ENCODE peak calls at places on chromosomes 7 and 10, in seven cellular contexts. B is A549, K is keratinocyte, Q is fibroblast of lung, J is GM23338, O is tibial artery, U is hepatocyte. X is an unnamed sample.
A peak's percentile ranks its signal among the peaks of the same experiment; 100 is the strongest.

GRCh38 chr7:32093415-32094408 is 23.5 kb upstream of the PDE1C start:
- DNase-seq in B (no peak), K (no peak), Q (peak; percentile 97), J (no peak), O (peak; percentile 87), U (no peak), X (peak; percentile 41)

GRCh38 chr10:31099664-31100063 is 68.0 kb upstream of the ZNF438 start:
- DNase-seq in B (peak; percentile 47), K (peak; percentile 87), Q (peak; percentile 67), J (no peak), O (no peak), U (peak; percentile 81), X (peak; percentile 92)

GRCh38 chr7:25940086-25940906 is 211.7 kb upstream of the NFE2L3 start:
- DNase-seq in B (no peak), K (no peak), Q (no peak), J (no peak), O (no peak), U (no peak), X (no peak)

GRCh38 chr7:98981701-98982100 is 103.4 kb downstream of the TRRAP start:
- DNase-seq in B (no peak), K (no peak), Q (no peak), J (no peak), O (no peak), U (no peak), X (no peak)

GRCh38 chr7:124996778-124997177 is 67.2 kb upstream of the POT1 start:
- DNase-seq in B (no peak), K (no peak), Q (peak; percentile 14), J (peak; percentile 76), O (no peak), U (no peak), X (no peak)

GRCh38 chr10:89165923-89166322 is 41.2 kb downstream of the CH25H start:
- DNase-seq in B (no peak), K (no peak), Q (peak; percentile 69), J (no peak), O (no peak), U (no peak), X (no peak)

GRCh38 chr10:3773465-3774017 is 11.5 kb downstream of the KLF6 start:
- DNase-seq in B (no peak), K (no peak), Q (no peak), J (no peak), O (no peak), U (no peak), X (peak; percentile 73)

GRCh38 chr10:126375926-126376554 is 12.2 kb downstream of the ADAM12 start:
- DNase-seq in B (no peak), K (no peak), Q (peak; percentile 46), J (no peak), O (no peak), U (no peak), X (no peak)

GRCh38 chr7:91357379-91357778 is 93.1 kb downstream of the FZD1 start:
- DNase-seq in B (no peak), K (no peak), Q (no peak), J (no peak), O (no peak), U (no peak), X (no peak)

GRCh38 chr7:128105228-128106022 is 74.2 kb upstream of the LRRC4 start:
- DNase-seq in B (no peak), K (no peak), Q (no peak), J (no peak), O (no peak), U (no peak), X (no peak)

GRCh38 chr10:75404335-75405200 is 3.0 kb upstream of the ZNF503 start:
- DNase-seq in B (no peak), K (no peak), Q (peak; percentile 35), J (peak; percentile 71), O (peak; percentile 69), U (peak; percentile 75), X (no peak)

GRCh38 chr10:48324580-48324979 is 18.1 kb downstream of the MAPK8 start:
- DNase-seq in B (no peak), K (no peak), Q (peak; percentile 24), J (no peak), O (no peak), U (no peak), X (no peak)

GRCh38 chr10:119396008-119396708 is 146.4 kb downstream of the RGS10 start:
- DNase-seq in B (no peak), K (no peak), Q (no peak), J (no peak), O (no peak), U (no peak), X (no peak)

GRCh38 chr10:23191764-23192395 is at the start of gene PTF1A:
- DNase-seq in B (no peak), K (no peak), Q (no peak), J (peak; percentile 54), O (no peak), U (peak; percentile 16), X (no peak)

GRCh38 chr10:28981007-28981406 is 303.7 kb downstream of the BAMBI start:
- DNase-seq in B (no peak), K (no peak), Q (no peak), J (no peak), O (no peak), U (no peak), X (no peak)

GRCh38 chr10:24858244-24858907 is 94.0 kb downstream of the PRTFDC1 start:
- DNase-seq in B (no peak), K (no peak), Q (peak; percentile 74), J (peak; percentile 37), O (no peak), U (no peak), X (no peak)

GRCh38 chr10:113292743-113293142 is 260.1 kb upstream of the HABP2 start:
- DNase-seq in B (no peak), K (no peak), Q (no peak), J (no peak), O (no peak), U (no peak), X (no peak)

GRCh38 chr7:26704786-26705185 is 159.6 kb downstream of the SKAP2 start:
- DNase-seq in B (no peak), K (no peak), Q (peak; percentile 54), J (no peak), O (no peak), U (no peak), X (no peak)

GRCh38 chr10:61346946-61347345 is 106.2 kb downstream of the TMEM26 start:
- DNase-seq in B (no peak), K (no peak), Q (no peak), J (no peak), O (no peak), U (no peak), X (no peak)

DNA sequence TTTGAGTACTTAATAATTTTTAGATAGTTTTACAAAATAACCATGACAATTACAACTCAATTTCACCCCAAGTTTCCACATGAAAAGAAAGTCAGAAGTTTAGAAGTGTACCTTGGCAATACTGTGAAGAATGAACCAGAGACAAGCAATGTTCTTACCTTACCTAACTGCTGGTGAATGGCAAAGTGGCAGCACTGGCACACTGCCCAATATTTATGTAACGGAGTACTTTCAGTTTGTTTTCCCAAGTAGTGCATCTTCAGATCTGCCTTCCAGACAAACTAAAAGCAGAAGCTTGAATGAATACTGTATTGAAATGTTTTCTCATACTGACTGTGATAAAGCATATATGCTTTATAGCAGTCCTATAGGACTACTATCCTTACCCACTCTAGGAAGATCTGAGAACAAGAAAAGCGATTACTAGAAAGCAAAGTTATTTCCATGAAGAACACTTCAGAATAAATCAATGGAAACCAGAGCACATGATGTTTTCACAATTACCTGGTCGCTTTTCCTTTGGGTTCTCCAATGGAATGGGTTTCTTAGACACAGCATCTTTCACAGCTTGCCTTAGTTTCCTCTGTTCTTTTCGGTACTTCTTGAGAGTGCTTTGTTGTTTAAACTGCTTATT is 1.5 kb downstream of the NOC3L start:
- DNase-seq in B (no peak), K (no peak), Q (peak; percentile 4), J (no peak), O (no peak), U (no peak), X (no peak)
- H3K4me3 ChIP-seq in B (peak overlapping the region; percentile 75), K (peak overlapping the region; percentile 89), Q (peak overlapping the region; percentile 86), J (peak overlapping the region; percentile 88), O (no peak overlapping the region), U (peak overlapping the region; percentile 53), X (peak overlapping the region; percentile 93)

DNA sequence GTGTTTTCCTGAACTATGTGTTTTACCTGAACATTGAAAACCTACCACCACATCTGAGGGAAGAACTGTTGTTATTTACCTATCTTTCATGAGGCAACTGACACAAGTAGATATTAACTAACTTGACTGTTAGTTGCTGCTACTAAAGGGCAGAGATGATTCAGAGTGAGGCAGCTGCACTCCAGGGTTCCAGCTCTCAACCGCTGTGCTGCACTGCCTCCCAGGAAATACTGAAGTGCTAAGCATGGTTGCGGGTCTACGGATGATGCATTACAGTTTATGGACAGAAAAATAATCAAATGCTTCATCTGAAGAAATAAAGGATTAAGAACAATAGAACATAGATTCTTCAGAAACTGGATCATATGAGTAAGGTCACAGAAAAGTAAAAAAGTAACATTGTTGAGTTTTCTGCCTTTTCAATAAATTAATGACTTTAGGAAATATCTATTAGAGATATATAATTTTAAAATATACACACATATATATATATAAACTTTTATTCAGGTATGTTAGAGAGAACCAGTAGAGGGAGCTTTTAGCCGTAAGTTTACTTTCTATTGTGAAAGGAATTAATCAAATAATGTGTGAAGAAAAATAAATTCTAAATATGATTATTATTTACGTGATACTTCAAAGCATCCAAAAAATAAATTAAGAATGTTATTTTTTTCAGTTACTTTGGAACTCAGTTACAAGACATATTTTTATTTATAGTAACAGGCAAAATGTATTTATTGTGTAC is 620.0 kb downstream of the CNTNAP2 start:
- DNase-seq in B (no peak), K (no peak), Q (no peak), J (no peak), O (no peak), U (peak; percentile 6), X (no peak)
- TF ChIP-seq CTCF in B (no peak), K (no peak), Q (no peak), J (peak; percentile 34), O (no peak), U (peak; percentile 47), X (no peak)

GRCh38 chr7:156607332-156608175 is 33.0 kb upstream of the RNF32 start:
- DNase-seq in B (no peak), K (no peak), Q (no peak), J (no peak), O (no peak), U (no peak), X (no peak)
- H3K4me3 ChIP-seq in B (no peak overlapping the region), K (no peak overlapping the region), Q (peak overlapping the region; percentile 3), J (peak overlapping the region; percentile 53), O (peak overlapping the region; percentile 36), U (no peak overlapping the region), X (peak overlapping the region; percentile 49)

GRCh38 chr7:20534543-20534942 is 80.9 kb upstream of the ABCB5 start:
- DNase-seq in B (no peak), K (no peak), Q (no peak), J (no peak), O (no peak), U (no peak), X (no peak)

GRCh38 chr7:20539201-20539600 is 76.3 kb upstream of the ABCB5 start:
- DNase-seq in B (peak; percentile 4), K (no peak), Q (peak; percentile 17), J (peak; percentile 84), O (no peak), U (no peak), X (no peak)

GRCh38 chr7:20532841-20533240 is 82.6 kb upstream of the ABCB5 start:
- DNase-seq in B (no peak), K (no peak), Q (peak; percentile 64), J (no peak), O (no peak), U (no peak), X (no peak)

DNA sequence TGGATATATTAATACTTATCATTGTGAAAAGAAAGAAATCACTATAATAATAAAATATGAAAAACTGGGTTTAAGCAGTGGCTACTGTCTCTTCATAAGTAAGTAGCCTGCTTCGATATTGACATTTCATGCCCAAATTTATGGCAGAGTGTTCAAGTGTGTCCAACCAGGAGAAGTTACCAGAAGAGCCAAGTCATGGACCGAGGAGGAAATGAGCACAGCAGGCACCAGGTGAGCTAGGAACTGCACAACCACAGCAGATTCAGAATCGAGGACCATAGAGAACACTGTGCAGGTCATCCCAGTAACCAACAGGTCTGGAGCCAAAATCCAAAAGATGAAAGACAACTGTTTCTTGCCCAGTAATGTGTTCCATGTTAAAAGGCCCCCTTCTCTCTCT is 79.9 kb upstream of the ABCB5 start:
- DNase-seq in B (no peak), K (no peak), Q (no peak), J (no peak), O (no peak), U (no peak), X (no peak)
- TF ChIP-seq CTCF in B (no peak), K (no peak), Q (no peak), J (no peak), O (no peak), U (no peak), X (no peak)

X was measured in epithelial cell of proximal tubule.